ENCODE peak calls at places on chromosomes 1 and 21, in nine cellular contexts. S, H, G, K, T, O, Q, E and P are unnamed samples.

GRCh38 chr21:17560377-17560776 is 47.5 kb downstream of the CXADR start:
- DNase-seq in T (no peak), H (no peak), S (no peak), K (no peak), G (no peak), O (no peak), E (no peak), Q (no peak), P (no peak)

GRCh38 chr21:41762236-41762635 is 4.6 kb downstream of the RIPK4 start:
- DNase-seq in E (no peak), Q (no peak), G (no peak), K (no peak), H (no peak), S (no peak), O (no peak), T (peak; percentile 95), P (no peak)

GRCh38 chr1:221832151-221832550 is 90.3 kb upstream of the DUSP10 start:
- DNase-seq in O (no peak), Q (no peak), S (no peak), T (no peak), G (no peak), E (no peak), K (no peak), H (no peak), P (no peak)

GRCh38 chr1:24481843-24482610 is 20.6 kb upstream of the RCAN3 start:
- DNase-seq in S (no peak), E (no peak), Q (no peak), T (no peak), O (no peak), G (no peak), H (no peak), K (no peak), P (no peak)

GRCh38 chr1:9766759-9767442 is 56.9 kb downstream of the CLSTN1 start:
- DNase-seq in O (peak; percentile 38), Q (no peak), G (no peak), E (no peak), S (no peak), T (no peak), H (no peak), K (peak; percentile 55), P (peak; percentile 35)

GRCh38 chr1:237901284-237901870 is 10.7 kb upstream of the ZP4 start:
- DNase-seq in O (no peak), Q (peak; percentile 10), G (no peak), T (peak; percentile 81), H (peak; percentile 44), S (no peak), E (peak; percentile 1), K (peak; percentile 32), P (no peak)

GRCh38 chr1:28193701-28194161 is 17.2 kb upstream of the PTAFR start:
- DNase-seq in E (peak; percentile 57), K (no peak), G (no peak), S (no peak), O (no peak), T (peak; percentile 46), H (no peak), Q (peak; percentile 9), P (no peak)

GRCh38 chr21:34992736-34993135 is 56.4 kb downstream of the RUNX1 start:
- DNase-seq in E (no peak), S (no peak), Q (no peak), G (no peak), H (no peak), O (no peak), T (no peak), K (no peak), P (no peak)

GRCh38 chr21:34302496-34302895 is 61.3 kb upstream of the KCNE2 start:
- DNase-seq in E (no peak), K (no peak), Q (no peak), T (no peak), G (no peak), H (no peak), S (no peak), O (no peak), P (no peak)

GRCh38 chr1:90922202-90922601 is 99.6 kb downstream of the ZNF644 start:
- DNase-seq in T (no peak), S (no peak), Q (no peak), K (no peak), E (no peak), H (no peak), G (no peak), O (no peak), P (no peak)

GRCh38 chr1:46489638-46490602 is at the start of gene DMBX1:
- DNase-seq in G (no peak), Q (peak; percentile 95), K (peak; percentile 85), E (no peak), T (peak; percentile 93), H (peak; percentile 86), O (peak; percentile 38), S (no peak), P (no peak)

GRCh38 chr1:92502247-92502646 is 15.5 kb upstream of the GFI1 start:
- DNase-seq in O (no peak), H (no peak), E (no peak), K (no peak), T (no peak), G (no peak), Q (no peak), S (no peak), P (no peak)

GRCh38 chr21:16794944-16795343 is 717.9 kb upstream of the CXADR start:
- DNase-seq in S (no peak), O (no peak), G (no peak), Q (no peak), T (no peak), K (peak; percentile 1), H (no peak), E (peak; percentile 3), P (peak; percentile 75)

GRCh38 chr1:164591858-164592257 is 32.9 kb downstream of the PBX1 start:
- DNase-seq in H (no peak), S (no peak), O (no peak), Q (no peak), E (no peak), G (no peak), K (no peak), T (peak; percentile 49), P (no peak)

GRCh38 chr1:168734271-168734670 is 5.3 kb upstream of the DPT start:
- DNase-seq in E (no peak), O (no peak), Q (no peak), G (no peak), T (no peak), S (no peak), K (no peak), H (no peak), P (no peak)

GRCh38 chr1:155309423-155310021 is 856 bp downstream of the FDPS start:
- DNase-seq in G (peak; percentile 50), S (no peak), Q (peak; percentile 37), E (no peak), T (no peak), O (no peak), K (no peak), H (peak; percentile 48), P (no peak)

DNA sequence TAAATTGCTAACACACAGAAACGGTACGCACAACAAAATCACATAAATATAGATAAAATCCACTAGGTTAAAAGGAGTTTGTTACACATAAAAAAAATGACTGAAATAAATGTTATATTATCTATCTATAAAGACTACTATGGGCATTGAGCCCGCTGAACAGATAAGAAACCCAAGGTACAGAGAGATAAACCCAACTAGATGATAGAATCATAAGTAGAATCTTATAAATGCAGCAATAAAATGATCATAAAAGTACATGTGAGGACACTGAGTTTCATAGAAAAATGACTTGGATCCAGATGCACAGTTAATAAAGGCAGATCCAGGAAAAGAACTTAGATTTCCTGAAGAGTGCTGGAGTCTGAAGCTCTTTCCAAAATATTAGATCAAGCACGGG is 128.7 kb downstream of the RGS7 start:
- DNase-seq in O (no peak), G (no peak), T (no peak), E (no peak), H (no peak), K (no peak), S (no peak), Q (no peak), P (no peak)
- TF ChIP-seq REST in O (no peak), G (no peak), T (no peak), E (no peak), H (no peak), K (no peak), S (no peak), Q (no peak), P (no peak)

GRCh38 chr1:203290261-203291089 is 14.8 kb upstream of the BTG2 start:
- DNase-seq in E (peak; percentile 53), S (no peak), H (peak; percentile 91), G (no peak), T (peak; percentile 97), K (no peak), O (no peak), Q (peak; percentile 85), P (no peak)

GRCh38 chr1:203289281-203289981 is 15.9 kb upstream of the BTG2 start:
- DNase-seq in E (no peak), T (no peak), O (no peak), S (peak; percentile 99), K (no peak), H (no peak), Q (peak; percentile 83), G (peak; percentile 91), P (no peak)

GRCh38 chr1:203288351-203288894 is 16.9 kb upstream of the BTG2 start:
- DNase-seq in S (no peak), H (no peak), G (no peak), E (no peak), O (no peak), Q (no peak), T (no peak), K (no peak), P (no peak)

GRCh38 chr1:203289982-203290260 is 15.4 kb upstream of the BTG2 start:
- DNase-seq in G (no peak), E (no peak), S (no peak), H (no peak), T (no peak), K (no peak), Q (no peak), O (no peak), P (no peak)

GRCh38 chr1:203291201-203292096 is 13.9 kb upstream of the BTG2 start:
- DNase-seq in Q (no peak), T (no peak), S (no peak), H (no peak), G (no peak), O (no peak), E (peak; percentile 59), K (no peak), P (no peak)
- TF ChIP-seq REST in Q (no peak), T (no peak), S (no peak), H (no peak), G (no peak), O (no peak), E (no peak), K (no peak), P (no peak)

DNA sequence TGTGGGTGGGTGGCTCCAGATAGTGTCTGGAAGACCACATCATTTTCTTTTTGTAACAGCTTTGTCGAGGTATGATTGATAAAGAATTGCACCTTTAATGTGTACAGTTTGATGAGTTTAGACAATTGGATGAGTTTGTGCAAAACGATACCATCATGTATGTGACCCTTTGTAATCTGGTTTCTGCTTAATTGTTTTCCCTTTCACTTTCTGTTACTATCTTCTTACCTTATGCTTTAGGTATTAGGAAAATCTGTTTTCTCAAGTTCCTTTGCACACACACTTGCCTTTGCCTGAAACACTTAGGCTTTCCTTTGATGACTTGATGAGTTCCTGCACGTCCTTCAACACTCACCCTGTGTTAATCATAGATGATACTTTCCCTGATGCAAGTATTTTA is 6.8 kb downstream of the OR10Z1 start:
- DNase-seq in E (no peak), K (no peak), G (no peak), S (no peak), Q (no peak), T (no peak), O (no peak), H (no peak), P (no peak)
- TF ChIP-seq REST in E (no peak), K (no peak), G (no peak), S (no peak), Q (no peak), T (no peak), O (no peak), H (no peak), P (no peak)

GRCh38 chr1:236795035-236795756 is at the start of gene MTR:
- DNase-seq in T (peak; percentile 98), E (peak; percentile 97), O (peak; percentile 97), Q (peak; percentile 100), K (peak; percentile 100), H (peak; percentile 97), G (peak; percentile 99), S (peak; percentile 89), P (peak; percentile 90)
- TF ChIP-seq REST in T (no peak), E (no peak), O (no peak), Q (peak; percentile 71), K (no peak), H (no peak), G (peak; percentile 48), S (peak; percentile 5), P (no peak)